ENCODE peak calls at places on chromosomes 3 and 15, in six cellular contexts. Y, G, V, W, B and D are unnamed samples.
A peak's percentile ranks its signal among the peaks of the same experiment; 100 is the strongest.

GRCh38 chr15:73560501-73561117 is 72.6 kb downstream of the NPTN start:
- DNase-seq in W (no peak), V (peak; percentile 89), B (no peak), G (peak; percentile 12), Y (peak; percentile 70), D (peak; percentile 27)

GRCh38 chr3:128226794-128227399 is 73.6 kb downstream of the EEFSEC start:
- DNase-seq in V (peak; percentile 73), B (peak; percentile 68), W (no peak), Y (peak; percentile 9), G (no peak), D (no peak)

GRCh38 chr3:27666708-27667107 is 55.4 kb downstream of the EOMES start:
- DNase-seq in W (no peak), V (peak; percentile 43), G (peak; percentile 33), Y (peak; percentile 92), B (no peak), D (no peak)

GRCh38 chr3:119637679-119638525 is 22.5 kb downstream of the POPDC2 start:
- DNase-seq in W (no peak), V (no peak), Y (peak; percentile 90), B (peak; percentile 39), G (no peak), D (no peak)

GRCh38 chr15:64146885-64147681 is 4.4 kb upstream of the SNX22 start:
- DNase-seq in Y (no peak), B (no peak), G (no peak), V (no peak), W (no peak), D (no peak)

GRCh38 chr3:127768346-127769008 is 53.8 kb downstream of the MGLL start:
- DNase-seq in B (no peak), W (no peak), G (no peak), Y (peak; percentile 98), V (no peak), D (no peak)

GRCh38 chr3:188553569-188553968 is 399.6 kb downstream of the LPP start:
- DNase-seq in W (no peak), B (no peak), V (no peak), Y (no peak), G (no peak), D (no peak)

GRCh38 chr3:73716418-73716817 is 91.7 kb upstream of the PDZRN3 start:
- DNase-seq in B (no peak), V (no peak), G (no peak), W (no peak), Y (peak; percentile 39), D (no peak)

GRCh38 chr15:83516935-83517334 is 69.8 kb downstream of the SH3GL3 start:
- DNase-seq in W (no peak), B (no peak), Y (peak; percentile 11), V (no peak), G (no peak), D (no peak)

GRCh38 chr15:90101130-90101968 is 919 bp downstream of the IDH2 start:
- DNase-seq in W (no peak), V (peak; percentile 78), G (peak; percentile 24), B (peak; percentile 57), Y (peak; percentile 25), D (peak; percentile 20)

GRCh38 chr15:88792342-88793282 is 10.6 kb upstream of the ACAN start:
- DNase-seq in G (no peak), Y (no peak), W (no peak), B (no peak), V (no peak), D (no peak)

GRCh38 chr15:58346361-58346760 is 85.4 kb upstream of the LIPC start:
- DNase-seq in B (no peak), Y (peak; percentile 94), V (no peak), W (no peak), G (no peak), D (no peak)

GRCh38 chr3:50515565-50516047 is 12.2 kb upstream of the CACNA2D2 start:
- DNase-seq in Y (no peak), V (peak; percentile 51), G (no peak), B (peak; percentile 41), W (no peak), D (no peak)

GRCh38 chr3:30340500-30340899 is 265.9 kb upstream of the TGFBR2 start:
- DNase-seq in V (no peak), W (no peak), Y (no peak), B (no peak), G (no peak), D (no peak)

GRCh38 chr15:70474682-70475438 is 288.5 kb downstream of the UACA start:
- DNase-seq in B (no peak), G (peak; percentile 70), Y (peak; percentile 94), V (no peak), W (no peak), D (peak; percentile 89)

GRCh38 chr3:117746091-117746490 is 1036.5 kb downstream of the TUSC7 start:
- DNase-seq in V (no peak), B (no peak), W (no peak), G (no peak), Y (no peak), D (no peak)

GRCh38 chr3:54960066-54960465 is 32.2 kb upstream of the LRTM1 start:
- DNase-seq in Y (peak; percentile 25), G (no peak), B (no peak), W (no peak), V (no peak), D (no peak)

GRCh38 chr15:92586383-92586910 is 69.1 kb downstream of the FAM174B start:
- DNase-seq in Y (no peak), V (no peak), B (no peak), G (no peak), W (no peak), D (no peak)

GRCh38 chr3:18425641-18426403 is 683 bp upstream of the SATB1 start:
- DNase-seq in G (peak; percentile 72), Y (no peak), V (no peak), B (peak; percentile 13), W (peak; percentile 31), D (peak; percentile 59)

GRCh38 chr3:126551066-126551838 is 7.5 kb downstream of the C3orf22 start:
- DNase-seq in Y (peak; percentile 26), W (no peak), G (no peak), B (no peak), V (no peak), D (no peak)

GRCh38 chr15:31226011-31226410 is 100.6 kb upstream of the KLF13 start:
- DNase-seq in V (peak; percentile 66), W (no peak), G (no peak), B (no peak), Y (no peak), D (no peak)

GRCh38 chr3:44208568-44208967 is 33.1 kb upstream of the TOPAZ1 start:
- DNase-seq in Y (no peak), W (no peak), V (no peak), G (no peak), B (no peak), D (no peak)

GRCh38 chr15:90201150-90201943 is at the start of gene SEMA4B:
- DNase-seq in Y (no peak), W (peak; percentile 35), B (peak; percentile 92), V (peak; percentile 92), G (peak; percentile 33), D (peak; percentile 11)

GRCh38 chr3:131796558-131796957 is 238.3 kb downstream of the CPNE4 start:
- DNase-seq in Y (no peak), W (no peak), G (no peak), V (peak; percentile 92), B (no peak), D (no peak)

GRCh38 chr15:63892794-63893441 is 59.2 kb upstream of the HERC1 start:
- DNase-seq in G (no peak), Y (no peak), B (no peak), W (peak; percentile 34), V (peak; percentile 74), D (no peak)

GRCh38 chr15:74438206-74438605 is 4.4 kb upstream of the SEMA7A start:
- DNase-seq in Y (no peak), W (no peak), V (no peak), G (no peak), B (no peak), D (no peak)

GRCh38 chr3:169661567-169662214 is 1.8 kb downstream of the MECOM start:
- DNase-seq in W (no peak), G (peak; percentile 49), Y (no peak), V (peak; percentile 48), B (peak; percentile 39), D (peak; percentile 68)

GRCh38 chr3:44993471-44994205 is 17.6 kb downstream of the EXOSC7 start:
- DNase-seq in G (no peak), Y (peak; percentile 88), B (no peak), V (no peak), W (no peak), D (no peak)

GRCh38 chr3:71718069-71718468 is 7.1 kb downstream of the EIF4E3 start:
- DNase-seq in Y (no peak), W (no peak), V (no peak), G (no peak), B (no peak), D (no peak)

GRCh38 chr15:56812255-56812654 is 78.9 kb upstream of the ZNF280D start:
- DNase-seq in Y (no peak), W (no peak), G (no peak), B (no peak), V (no peak), D (no peak)

GRCh38 chr3:188491276-188491687 is 337.3 kb downstream of the LPP start:
- DNase-seq in B (no peak), G (no peak), V (no peak), Y (peak; percentile 73), W (no peak), D (no peak)

GRCh38 chr3:28791713-28792255 is 443.2 kb upstream of the AZI2 start:
- DNase-seq in V (no peak), Y (no peak), W (no peak), G (no peak), B (no peak), D (no peak)

GRCh38 chr3:139103484-139103883 is 58.8 kb upstream of the PRR23C start:
- DNase-seq in Y (no peak), B (no peak), G (no peak), V (no peak), W (no peak), D (no peak)

GRCh38 chr3:128466840-128467541 is at the start of gene DNAJB8:
- DNase-seq in W (no peak), V (no peak), B (no peak), G (no peak), Y (no peak), D (no peak)

GRCh38 chr15:89208256-89208655 is 13.1 kb downstream of the RLBP1 start:
- DNase-seq in W (no peak), V (no peak), B (no peak), G (no peak), Y (no peak), D (no peak)

GRCh38 chr3:69120879-69121464 is 1.4 kb downstream of the LMOD3 start:
- DNase-seq in B (peak; percentile 46), W (peak; percentile 67), G (peak; percentile 37), Y (peak; percentile 63), V (peak; percentile 92), D (peak; percentile 43)

GRCh38 chr3:148190441-148190990 is 507.2 kb upstream of the AGTR1 start:
- DNase-seq in Y (no peak), V (no peak), G (no peak), B (no peak), W (no peak), D (no peak)

GRCh38 chr3:17195192-17195611 is 310.4 kb downstream of the PLCL2 start:
- DNase-seq in W (no peak), B (peak; percentile 65), V (no peak), G (no peak), Y (peak; percentile 82), D (peak; percentile 35)

GRCh38 chr3:17801131-17801530 is 58.7 kb upstream of the TBC1D5 start:
- DNase-seq in V (no peak), W (no peak), G (no peak), B (no peak), Y (no peak), D (no peak)